ENCODE peak calls at places on chromosome 1, in four cellular contexts. F, D, U and R are unnamed samples.

GRCh38 chr1:8571200-8571984 is 246.0 kb downstream of the RERE start:
- DNase-seq in F (peak; percentile 61), D (no peak), U (peak; percentile 24), R (no peak)

GRCh38 chr1:34127006-34128000 is 37.7 kb downstream of the CSMD2 start:
- DNase-seq in F (no peak), U (no peak), D (no peak), R (no peak)

GRCh38 chr1:40399984-40400704 is 26.6 kb downstream of the SMAP2 start:
- DNase-seq in F (no peak), D (no peak), U (no peak), R (no peak)

GRCh38 chr1:16607433-16607851 is 5.9 kb downstream of the NBPF1 start:
- DNase-seq in U (no peak), D (no peak), F (no peak), R (no peak)

GRCh38 chr1:2466834-2467554 is 9.1 kb upstream of the PLCH2 start:
- DNase-seq in U (no peak), F (no peak), D (no peak), R (no peak)

GRCh38 chr1:89142160-89142559 is 16.2 kb upstream of the GBP2 start:
- DNase-seq in F (no peak), D (no peak), U (no peak), R (no peak)

GRCh38 chr1:220880726-220881506 is 1.7 kb downstream of the HLX start:
- DNase-seq in U (no peak), D (peak; percentile 69), F (peak; percentile 62), R (no peak)

GRCh38 chr1:8604041-8604942 is 213.1 kb downstream of the RERE start:
- DNase-seq in U (no peak), D (no peak), F (no peak), R (no peak)

GRCh38 chr1:225762002-225762441 is 15.6 kb upstream of the SRP9 start:
- DNase-seq in F (peak; percentile 58), D (no peak), U (no peak), R (no peak)